ENCODE peak calls at places on chromosomes 11 and 22, in eight cellular contexts. E is ovary, T is right lobe of liver, U is stomach, G is upper lobe of left lung, M is adrenal gland, Y is IMR-90, I is Peyer's patch. Z is an unnamed sample.
A peak's percentile ranks its signal among the peaks of the same experiment; 100 is the strongest.

GRCh38 chr22:33303109-33303508 is 244.9 kb upstream of the SYN3 start:
- DNase-seq in T (no peak), Y (no peak), I (no peak), G (no peak), U (no peak), M (no peak), E (no peak), Z (no peak)

GRCh38 chr22:46631113-46631512 is 10.9 kb downstream of the GRAMD4 start:
- DNase-seq in M (no peak), T (no peak), G (no peak), Y (no peak), I (no peak), U (no peak), E (no peak), Z (no peak)

GRCh38 chr22:48907591-48907990 is 920.1 kb downstream of the BRD1 start:
- DNase-seq in T (peak; percentile 9), U (no peak), M (no peak), I (no peak), Y (no peak), G (no peak), E (no peak), Z (no peak)

GRCh38 chr22:22424210-22424800 is 84.2 kb downstream of the ZNF280B start:
- DNase-seq in T (no peak), U (no peak), G (no peak), M (no peak), Y (no peak), E (no peak), I (no peak), Z (no peak)

GRCh38 chr11:72195921-72196320 is 4.0 kb downstream of the FOLR1 start:
- DNase-seq in Y (no peak), M (no peak), G (no peak), U (no peak), I (no peak), E (no peak), T (no peak), Z (no peak)

GRCh38 chr11:119726585-119727522 is 2.1 kb downstream of the NECTIN1 start:
- DNase-seq in M (no peak), G (no peak), E (peak; percentile 42), I (no peak), U (no peak), Y (no peak), T (no peak), Z (no peak)

GRCh38 chr11:108226036-108226435 is 3.2 kb downstream of the ATM start:
- DNase-seq in I (no peak), E (no peak), G (no peak), U (no peak), M (no peak), Y (no peak), T (no peak), Z (no peak)

GRCh38 chr22:45818130-45819085 is 146.8 kb downstream of the ATXN10 start:
- DNase-seq in G (peak; percentile 64), I (no peak), U (no peak), M (peak; percentile 77), Y (no peak), T (peak; percentile 83), E (no peak), Z (peak; percentile 87)

GRCh38 chr11:32131321-32131720 is 40.4 kb downstream of the RCN1 start:
- DNase-seq in Y (peak; percentile 29), I (no peak), G (no peak), E (no peak), U (no peak), M (no peak), T (no peak), Z (no peak)

GRCh38 chr22:44862981-44863860 is 110.8 kb downstream of the ARHGAP8 start:
- DNase-seq in Y (no peak), G (no peak), M (no peak), U (no peak), T (no peak), E (no peak), I (no peak), Z (no peak)

GRCh38 chr11:65134240-65134951 is at the start of gene SYVN1:
- DNase-seq in T (peak; percentile 96), E (peak; percentile 93), I (peak; percentile 94), M (peak; percentile 91), G (peak; percentile 90), U (peak; percentile 94), Y (peak; percentile 85), Z (peak; percentile 87)

GRCh38 chr22:17098379-17098819 is 13.6 kb downstream of the IL17RA start:
- DNase-seq in Y (no peak), T (no peak), M (no peak), G (no peak), I (no peak), U (no peak), E (no peak), Z (no peak)

GRCh38 chr22:19629331-19629719 is 85.0 kb upstream of the SEPTIN5 start:
- DNase-seq in T (no peak), E (no peak), Y (no peak), M (no peak), U (no peak), I (no peak), G (no peak), Z (no peak)

GRCh38 chr11:117884994-117885393 is 8.5 kb upstream of the FXYD6 start:
- DNase-seq in E (no peak), T (no peak), M (no peak), Y (peak; percentile 21), G (no peak), U (no peak), I (no peak), Z (no peak)

GRCh38 chr11:117888140-117888561 is 11.7 kb upstream of the FXYD6 start:
- DNase-seq in E (no peak), M (no peak), U (no peak), G (no peak), T (peak; percentile 19), Y (no peak), I (no peak), Z (no peak)

GRCh38 chr11:117883063-117883462 is 6.6 kb upstream of the FXYD6 start:
- DNase-seq in M (no peak), T (no peak), E (no peak), U (no peak), I (no peak), G (no peak), Y (no peak), Z (no peak)

GRCh38 chr11:117887431-117888139 is 11.1 kb upstream of the FXYD6 start:
- DNase-seq in G (no peak), U (no peak), E (no peak), Y (no peak), I (no peak), T (peak; percentile 15), M (no peak), Z (no peak)

GRCh38 chr11:117885777-117886176 is 9.3 kb upstream of the FXYD6 start:
- DNase-seq in T (peak; percentile 49), E (peak; percentile 92), G (peak; percentile 47), M (peak; percentile 95), I (no peak), U (no peak), Y (no peak), Z (no peak)
- H3K4me3 ChIP-seq in T (no peak overlapping the region), E (no peak overlapping the region), G (no peak overlapping the region), M (no peak overlapping the region), I (no peak overlapping the region), U (no peak overlapping the region), Y (no peak overlapping the region), Z (no peak overlapping the region)

DNA sequence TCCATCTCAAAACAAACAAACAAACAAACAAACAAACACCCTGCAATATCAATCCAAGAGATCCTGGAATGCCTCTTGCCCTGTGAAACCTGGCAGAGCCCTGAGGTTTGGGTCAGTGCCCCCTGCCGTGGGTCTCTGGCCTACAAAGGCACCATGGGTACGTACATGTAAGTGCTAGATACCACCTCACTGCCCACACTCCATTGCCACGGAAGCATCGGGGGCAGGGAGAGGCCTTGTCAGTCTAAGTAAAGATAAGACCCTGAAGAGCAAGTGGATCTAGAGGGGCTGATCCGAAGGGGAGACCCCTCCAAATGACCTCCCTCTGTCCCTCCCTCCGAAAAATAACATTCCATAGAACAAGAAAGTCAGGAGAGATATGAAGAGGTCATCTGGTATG is 2.0 kb upstream of the MIEF1 start:
- DNase-seq in E (no peak), Y (no peak), G (no peak), U (no peak), I (no peak), M (no peak), T (no peak), Z (no peak)
- TF ChIP-seq POLR2A in E (no peak), Y (no peak), G (no peak), U (no peak), I (no peak), M (no peak), T (no peak), Z (no peak)

GRCh38 chr11:17416492-17416891 is 28.0 kb upstream of the KCNJ11 start:
- DNase-seq in T (no peak), Y (no peak), I (no peak), E (no peak), M (no peak), G (no peak), U (no peak), Z (no peak)
- H3K4me1 ChIP-seq in T (no peaks in the 10 kb centered on the region), Y (no peaks in the 10 kb centered on the region), I (no peaks in the 10 kb centered on the region), E (no peaks in the 10 kb centered on the region), M (no peaks in the 10 kb centered on the region), G (peaks cover 13% of the 10 kb centered on the region), U (peaks cover 21% of the 10 kb centered on the region), Z (peaks cover 11% of the 10 kb centered on the region)

GRCh38 chr11:78548911-78549572 is 25.6 kb downstream of the NARS2 start:
- DNase-seq in I (no peak), G (no peak), M (no peak), T (no peak), Y (no peak), U (no peak), E (no peak), Z (no peak)

GRCh38 chr11:78547931-78548705 is 26.5 kb downstream of the NARS2 start:
- DNase-seq in I (no peak), T (no peak), Y (no peak), U (no peak), M (no peak), E (no peak), G (no peak), Z (no peak)

GRCh38 chr11:78555592-78555991 is 19.1 kb downstream of the NARS2 start:
- DNase-seq in Y (no peak), G (no peak), T (no peak), M (no peak), U (no peak), E (no peak), I (no peak), Z (no peak)

GRCh38 chr11:78551066-78551465 is 23.6 kb downstream of the NARS2 start:
- DNase-seq in M (no peak), T (no peak), Y (no peak), G (no peak), I (no peak), U (no peak), E (no peak), Z (no peak)

DNA sequence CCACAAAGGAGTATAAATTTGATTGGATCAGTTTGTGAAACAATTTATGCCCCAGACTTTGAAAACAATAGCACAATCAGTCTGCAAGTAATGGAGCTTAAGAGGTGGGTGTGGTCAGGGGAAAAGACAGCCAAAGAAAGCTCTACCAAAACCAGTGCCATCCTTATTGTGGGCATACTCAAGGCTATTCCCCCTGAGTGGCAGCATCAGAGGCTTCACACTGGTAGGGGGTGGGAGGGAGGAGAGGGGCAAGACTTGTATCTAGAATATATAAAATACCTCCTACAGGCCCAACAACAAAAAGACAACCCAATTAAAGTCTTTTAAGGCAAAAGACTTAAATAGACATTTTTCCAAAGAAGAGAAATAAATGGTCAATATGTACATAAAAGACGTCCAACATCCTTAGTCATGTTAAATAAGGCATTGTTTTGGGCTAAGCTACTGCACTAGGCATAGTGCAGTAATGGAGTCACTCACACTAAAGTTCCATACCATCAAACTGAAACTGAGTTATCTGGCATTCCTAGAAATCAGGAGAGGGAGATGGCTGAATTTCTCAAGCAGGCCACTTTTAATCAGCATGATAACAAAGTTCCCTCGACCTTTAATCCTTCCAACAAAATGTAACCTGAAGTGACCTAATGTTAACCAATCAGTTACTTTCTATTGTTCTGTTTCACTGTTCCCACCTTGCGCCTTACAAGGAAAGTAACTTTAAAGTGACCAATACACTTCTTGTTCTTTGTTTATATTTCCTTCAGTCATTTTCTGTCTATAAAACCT is 24.8 kb downstream of the NARS2 start:
- DNase-seq in Y (no peak), G (no peak), U (no peak), I (no peak), M (no peak), T (no peak), E (no peak), Z (no peak)
- H3K4me3 ChIP-seq in Y (no peak overlapping the region), G (no peak overlapping the region), U (no peak overlapping the region), I (no peak overlapping the region), M (no peak overlapping the region), T (no peak overlapping the region), E (no peak overlapping the region), Z (no peak overlapping the region)